ENCODE peak calls at places on chromosomes 16 and 17, in five cellular contexts. J is SK-N-SH, Y is right cardiac atrium, V is fibroblast of lung, Q is PC-3. E is an unnamed sample.

GRCh38 chr17:43601280-43602050 is 55.3 kb upstream of the ETV4 start:
- DNase-seq in J (no peak), V (peak; percentile 33), Y (peak; percentile 71), Q (no peak), E (no peak)

GRCh38 chr17:78748048-78748729 is 33.9 kb downstream of the CYTH1 start:
- DNase-seq in V (no peak), J (no peak), Q (no peak), Y (no peak), E (no peak)

GRCh38 chr16:59633996-59634579 is 900.0 kb upstream of the GOT2 start:
- DNase-seq in J (no peak), Q (peak; percentile 23), Y (no peak), V (peak; percentile 70), E (no peak)

GRCh38 chr17:52823155-52823554 is 664.6 kb upstream of the CA10 start:
- DNase-seq in J (no peak), Y (no peak), Q (no peak), V (no peak), E (no peak)

GRCh38 chr17:82332669-82333278 is 792 bp downstream of the SECTM1 start:
- DNase-seq in Q (peak; percentile 66), Y (peak; percentile 79), V (peak; percentile 45), J (peak; percentile 78), E (no peak)

GRCh38 chr16:1559446-1559975 is 26.0 kb downstream of the TMEM204 start:
- DNase-seq in J (no peak), Y (no peak), Q (no peak), V (no peak), E (peak; percentile 65)

GRCh38 chr16:80327740-80328139 is 213.1 kb upstream of the DYNLRB2 start:
- DNase-seq in V (no peak), J (no peak), Q (no peak), Y (no peak), E (no peak)

GRCh38 chr16:1965610-1966009 is 984 bp upstream of the RPS2 start:
- DNase-seq in Q (no peak), V (no peak), J (no peak), Y (no peak), E (no peak)

GRCh38 chr17:48113201-48113676 is 5.7 kb downstream of the SNX11 start:
- DNase-seq in J (no peak), Q (no peak), Y (peak; percentile 68), V (no peak), E (peak; percentile 72)

GRCh38 chr16:85431431-85432124 is 181.5 kb upstream of the GSE1 start:
- DNase-seq in J (peak; percentile 72), Q (no peak), Y (peak; percentile 40), V (no peak), E (no peak)

GRCh38 chr17:62653002-62653830 is 25.7 kb downstream of the MRC2 start:
- DNase-seq in J (peak; percentile 97), V (peak; percentile 55), Q (peak; percentile 68), Y (peak; percentile 92), E (peak; percentile 55)

GRCh38 chr16:1691276-1691675 is 13.2 kb downstream of the JPT2 start:
- DNase-seq in Q (peak; percentile 70), V (peak; percentile 32), J (no peak), Y (no peak), E (no peak)

GRCh38 chr17:82649501-82650261 is 1.4 kb upstream of the WDR45B start:
- DNase-seq in Q (no peak), Y (peak; percentile 72), J (no peak), V (no peak), E (peak; percentile 18)

GRCh38 chr17:73182616-73183310 is 10.1 kb upstream of the COG1 start:
- DNase-seq in Q (no peak), J (peak; percentile 62), V (no peak), Y (no peak), E (no peak)

GRCh38 chr17:44065668-44066203 is 735 bp downstream of the LSM12 start:
- DNase-seq in V (no peak), Y (no peak), Q (peak; percentile 20), J (no peak), E (peak; percentile 27)

GRCh38 chr17:30074726-30075125 is 41.9 kb upstream of the NSRP1 start:
- DNase-seq in J (no peak), V (no peak), Q (no peak), Y (no peak), E (no peak)

GRCh38 chr17:80790021-80790765 is 201.4 kb upstream of the CHMP6 start:
- DNase-seq in V (peak; percentile 17), Y (no peak), Q (no peak), J (no peak), E (peak; percentile 68)

GRCh38 chr16:1538804-1539520 is 5.5 kb downstream of the TMEM204 start:
- DNase-seq in J (peak; percentile 77), V (no peak), Q (no peak), Y (peak; percentile 65), E (peak; percentile 50)

GRCh38 chr17:80187493-80187892 is 17.7 kb downstream of the CARD14 start:
- DNase-seq in J (no peak), V (peak; percentile 38), Q (peak; percentile 73), Y (peak; percentile 87), E (no peak)

GRCh38 chr17:27421111-27421510 is 35.1 kb upstream of the KSR1 start:
- DNase-seq in Q (no peak), Y (no peak), V (no peak), J (no peak), E (no peak)

GRCh38 chr17:73820686-73821448 is 176.6 kb upstream of the SDK2 start:
- DNase-seq in V (no peak), Y (no peak), Q (no peak), J (peak; percentile 85), E (no peak)

DNA sequence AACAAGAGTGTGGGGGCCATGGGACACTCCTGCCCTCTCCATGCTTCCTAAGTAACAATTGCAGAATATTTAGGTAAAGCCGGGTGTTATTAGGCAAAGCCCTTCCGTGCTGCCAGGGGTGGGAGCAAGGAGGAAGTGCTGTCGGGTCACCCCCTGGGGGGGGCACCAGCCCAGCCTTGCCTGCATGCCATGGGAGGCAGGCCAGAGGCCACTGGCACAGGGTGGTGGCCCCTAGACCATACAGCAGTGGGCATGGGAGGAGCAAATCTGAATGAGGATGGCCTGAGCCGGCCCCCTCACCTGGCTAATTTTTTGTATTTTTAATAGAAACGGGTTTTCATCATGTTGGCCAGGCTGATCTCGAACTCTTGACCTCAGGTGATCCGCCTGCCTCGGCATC is 355.7 kb upstream of the CDH8 start:
- DNase-seq in J (no peak), Q (no peak), Y (no peak), V (no peak), E (no peak)
- H3K4me1 ChIP-seq in J (no peaks in the 10 kb centered on the region), Q (no peaks in the 10 kb centered on the region), Y (no peaks in the 10 kb centered on the region), V (no peaks in the 10 kb centered on the region), E (no peaks in the 10 kb centered on the region)

DNA sequence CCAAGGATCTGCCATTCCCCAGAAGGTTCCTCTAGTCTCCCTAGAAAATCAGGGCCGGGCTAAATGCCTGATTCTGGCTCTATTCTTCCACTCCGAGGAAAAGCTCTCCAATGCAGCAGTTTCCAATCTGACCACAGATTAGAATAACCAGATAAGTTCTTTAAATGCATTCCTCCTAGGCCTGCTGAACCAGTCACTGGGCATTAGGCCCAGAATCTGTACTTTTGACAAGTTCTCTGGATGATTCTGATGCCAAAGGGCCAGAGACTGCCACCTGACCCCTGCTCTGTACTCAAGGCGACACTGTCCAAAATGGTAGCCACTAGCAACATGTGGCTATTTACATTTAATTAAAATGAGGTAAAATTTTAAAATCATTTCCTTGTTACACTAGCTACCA is 22.3 kb downstream of the MAP3K14 start:
- DNase-seq in V (peak; percentile 89), Y (no peak), Q (peak; percentile 93), J (peak; percentile 73), E (no peak)
- H3K4me1 ChIP-seq in V (peaks cover 24% of the 10 kb centered on the region), Y (peaks cover 56% of the 10 kb centered on the region), Q (peaks cover 61% of the 10 kb centered on the region), J (peaks cover 64% of the 10 kb centered on the region), E (peaks cover 33% of the 10 kb centered on the region)

DNA sequence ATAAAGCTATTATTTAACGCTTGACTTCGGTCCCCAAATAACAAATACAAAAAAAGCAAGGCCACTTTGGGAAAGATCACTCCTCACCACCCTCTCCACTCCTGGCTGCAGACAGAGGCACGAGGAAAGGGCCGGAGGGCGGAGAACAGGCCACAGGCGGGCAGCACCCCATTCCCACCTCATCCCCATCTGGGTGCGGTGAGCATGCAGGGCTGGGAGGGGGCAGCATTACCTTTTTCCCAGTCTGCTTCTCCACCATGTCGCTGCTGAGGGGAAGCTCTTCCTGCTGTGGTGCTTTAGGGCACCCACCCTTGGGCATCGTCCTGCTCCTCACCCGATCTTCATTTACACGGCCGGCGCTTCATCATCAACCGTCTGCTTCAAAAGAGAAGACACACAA is 99.2 kb downstream of the ZNF778 start:
- DNase-seq in J (no peak), V (no peak), Y (peak; percentile 27), Q (no peak), E (no peak)
- H3K4me1 ChIP-seq in J (peaks cover 58% of the 10 kb centered on the region), V (peaks cover 45% of the 10 kb centered on the region), Y (peaks cover 26% of the 10 kb centered on the region), Q (peaks cover 72% of the 10 kb centered on the region), E (peaks cover 81% of the 10 kb centered on the region)

GRCh38 chr17:17844079-17844478 is 7.3 kb upstream of the SREBF1 start:
- DNase-seq in Q (no peak), Y (no peak), J (peak; percentile 28), V (no peak), E (no peak)

GRCh38 chr17:17846645-17847044 is 9.9 kb upstream of the SREBF1 start:
- DNase-seq in J (peak; percentile 63), Y (peak; percentile 48), Q (no peak), V (no peak), E (no peak)

GRCh38 chr17:17844500-17844899 is 7.7 kb upstream of the SREBF1 start:
- DNase-seq in V (no peak), Y (no peak), J (peak; percentile 32), Q (no peak), E (no peak)

GRCh38 chr17:17846003-17846402 is 9.2 kb upstream of the SREBF1 start:
- DNase-seq in V (no peak), Y (peak; percentile 51), J (no peak), Q (no peak), E (no peak)

GRCh38 chr17:17845046-17845775 is 8.4 kb upstream of the SREBF1 start:
- DNase-seq in Q (no peak), V (no peak), J (peak; percentile 42), Y (peak; percentile 55), E (no peak)
- H3K4me1 ChIP-seq in Q (peaks cover 11% of the 10 kb centered on the region), V (peaks cover 26% of the 10 kb centered on the region), J (peaks cover 12% of the 10 kb centered on the region), Y (peaks cover 17% of the 10 kb centered on the region), E (peaks cover 36% of the 10 kb centered on the region)

GRCh38 chr17:40113110-40113960 is 8.4 kb upstream of the MSL1 start:
- DNase-seq in V (peak; percentile 96), Q (peak; percentile 94), Y (peak; percentile 95), J (peak; percentile 90), E (peak; percentile 95)
- H3K4me1 ChIP-seq in V (peaks cover 47% of the 10 kb centered on the region), Q (peaks cover 51% of the 10 kb centered on the region), Y (peaks cover 11% of the 10 kb centered on the region), J (peaks cover 41% of the 10 kb centered on the region), E (peaks cover 54% of the 10 kb centered on the region)

GRCh38 chr17:17203173-17203730 is 2.9 kb downstream of the PLD6 start:
- DNase-seq in J (no peak), V (no peak), Q (no peak), Y (peak; percentile 57), E (no peak)
- H3K4me1 ChIP-seq in J (peaks cover 20% of the 10 kb centered on the region), V (peaks cover 14% of the 10 kb centered on the region), Q (peaks cover 25% of the 10 kb centered on the region), Y (peaks cover 2% of the 10 kb centered on the region), E (peaks cover 17% of the 10 kb centered on the region)

GRCh38 chr16:27317738-27318398 is 4.1 kb downstream of the IL4R start:
- DNase-seq in V (no peak), Y (no peak), Q (no peak), J (no peak), E (no peak)
- H3K4me1 ChIP-seq in V (peaks cover 10% of the 10 kb centered on the region), Y (peaks cover 18% of the 10 kb centered on the region), Q (peaks cover 63% of the 10 kb centered on the region), J (peaks cover 10% of the 10 kb centered on the region), E (peaks cover 43% of the 10 kb centered on the region)

GRCh38 chr17:353213-353837 is 718 bp upstream of the RPH3AL start:
- DNase-seq in Y (no peak), Q (no peak), J (no peak), V (no peak), E (no peak)
- H3K4me1 ChIP-seq in Y (peaks cover 15% of the 10 kb centered on the region), Q (peaks cover 47% of the 10 kb centered on the region), J (no peaks in the 10 kb centered on the region), V (no peaks in the 10 kb centered on the region), E (no peaks in the 10 kb centered on the region)